ENCODE peak calls at places on chromosomes 16 and 17, in six cellular contexts. One of them, this sample, is unnamed.
A peak's percentile ranks its signal among the peaks of the same experiment; 100 is the strongest.

GRCh38 chr16:83887088-83887487 is 11.8 kb upstream of the MLYCD start:
- DNase-seq in cardiac muscle cell: no peak
- DNase-seq in lower lobe of right lung: no peak
- DNase-seq in CD8-positive, alpha-beta T cell: no peak
- DNase-seq in fibroblast of lung: peak; percentile 23
- DNase-seq in SK-N-SH: no peak
- DNase-seq in this sample: no peak

GRCh38 chr17:43713494-43714162 is 45.0 kb downstream of the SOST start:
- DNase-seq in SK-N-SH: peak; percentile 88
- DNase-seq in lower lobe of right lung: no peak
- DNase-seq in CD8-positive, alpha-beta T cell: no peak
- DNase-seq in fibroblast of lung: no peak
- DNase-seq in cardiac muscle cell: peak; percentile 48
- DNase-seq in this sample: no peak

GRCh38 chr17:46977348-46977747 is 1.7 kb downstream of the RPRML start:
- DNase-seq in SK-N-SH: peak; percentile 51
- DNase-seq in CD8-positive, alpha-beta T cell: no peak
- DNase-seq in fibroblast of lung: peak; percentile 16
- DNase-seq in cardiac muscle cell: peak; percentile 69
- DNase-seq in lower lobe of right lung: no peak
- DNase-seq in this sample: peak; percentile 96

GRCh38 chr16:24753437-24753836 is 24.0 kb downstream of the TNRC6A start:
- DNase-seq in lower lobe of right lung: no peak
- DNase-seq in cardiac muscle cell: no peak
- DNase-seq in CD8-positive, alpha-beta T cell: no peak
- DNase-seq in fibroblast of lung: no peak
- DNase-seq in SK-N-SH: no peak
- DNase-seq in this sample: no peak

GRCh38 chr17:59520276-59520675 is 45.1 kb upstream of the DHX40 start:
- DNase-seq in CD8-positive, alpha-beta T cell: no peak
- DNase-seq in fibroblast of lung: no peak
- DNase-seq in cardiac muscle cell: no peak
- DNase-seq in lower lobe of right lung: no peak
- DNase-seq in SK-N-SH: no peak
- DNase-seq in this sample: no peak

GRCh38 chr17:15944720-15945492 is at the start of gene ADORA2B:
- DNase-seq in fibroblast of lung: peak; percentile 75
- DNase-seq in lower lobe of right lung: peak; percentile 82
- DNase-seq in cardiac muscle cell: peak; percentile 84
- DNase-seq in SK-N-SH: peak; percentile 94
- DNase-seq in CD8-positive, alpha-beta T cell: peak; percentile 29
- DNase-seq in this sample: peak; percentile 80

GRCh38 chr16:68357923-68358322 is 47.1 kb downstream of the PRMT7 start:
- DNase-seq in cardiac muscle cell: no peak
- DNase-seq in lower lobe of right lung: no peak
- DNase-seq in SK-N-SH: peak; percentile 24
- DNase-seq in fibroblast of lung: no peak
- DNase-seq in CD8-positive, alpha-beta T cell: no peak
- DNase-seq in this sample: no peak

GRCh38 chr17:44334315-44335181 is 9.9 kb upstream of the SLC25A39 start:
- DNase-seq in cardiac muscle cell: no peak
- DNase-seq in lower lobe of right lung: no peak
- DNase-seq in SK-N-SH: no peak
- DNase-seq in CD8-positive, alpha-beta T cell: no peak
- DNase-seq in fibroblast of lung: no peak
- DNase-seq in this sample: no peak

GRCh38 chr16:87855852-87856715 is 13.2 kb downstream of the SLC7A5 start:
- DNase-seq in SK-N-SH: peak; percentile 75
- DNase-seq in lower lobe of right lung: peak; percentile 82
- DNase-seq in CD8-positive, alpha-beta T cell: peak; percentile 52
- DNase-seq in cardiac muscle cell: no peak
- DNase-seq in fibroblast of lung: peak; percentile 56
- DNase-seq in this sample: no peak

GRCh38 chr17:44541884-44542581 is 15.3 kb upstream of the FZD2 start:
- DNase-seq in cardiac muscle cell: no peak
- DNase-seq in lower lobe of right lung: no peak
- DNase-seq in fibroblast of lung: no peak
- DNase-seq in SK-N-SH: no peak
- DNase-seq in CD8-positive, alpha-beta T cell: no peak
- DNase-seq in this sample: peak; percentile 77

GRCh38 chr16:51440096-51440495 is 289.0 kb upstream of the SALL1 start:
- DNase-seq in CD8-positive, alpha-beta T cell: no peak
- DNase-seq in SK-N-SH: no peak
- DNase-seq in cardiac muscle cell: no peak
- DNase-seq in lower lobe of right lung: no peak
- DNase-seq in fibroblast of lung: no peak
- DNase-seq in this sample: peak; percentile 78

GRCh38 chr17:29383687-29384086 is 6.5 kb upstream of the TAOK1 start:
- DNase-seq in lower lobe of right lung: no peak
- DNase-seq in cardiac muscle cell: no peak
- DNase-seq in CD8-positive, alpha-beta T cell: no peak
- DNase-seq in fibroblast of lung: no peak
- DNase-seq in SK-N-SH: no peak
- DNase-seq in this sample: no peak

GRCh38 chr16:792221-792995 is 4.0 kb downstream of the CHTF18 start:
- DNase-seq in SK-N-SH: no peak
- DNase-seq in fibroblast of lung: no peak
- DNase-seq in lower lobe of right lung: no peak
- DNase-seq in cardiac muscle cell: no peak
- DNase-seq in CD8-positive, alpha-beta T cell: no peak
- DNase-seq in this sample: no peak

GRCh38 chr17:6186998-6187397 is 116.8 kb downstream of the WSCD1 start:
- DNase-seq in lower lobe of right lung: no peak
- DNase-seq in CD8-positive, alpha-beta T cell: no peak
- DNase-seq in cardiac muscle cell: no peak
- DNase-seq in SK-N-SH: no peak
- DNase-seq in fibroblast of lung: no peak
- DNase-seq in this sample: no peak

GRCh38 chr17:76558210-76559095 is 18.6 kb downstream of the PRCD start:
- DNase-seq in fibroblast of lung: peak; percentile 55
- DNase-seq in SK-N-SH: peak; percentile 69
- DNase-seq in lower lobe of right lung: no peak
- DNase-seq in CD8-positive, alpha-beta T cell: no peak
- DNase-seq in cardiac muscle cell: no peak
- DNase-seq in this sample: no peak

GRCh38 chr16:1745900-1746692 is 25.2 kb downstream of the NME3 start:
- DNase-seq in fibroblast of lung: peak; percentile 50
- DNase-seq in SK-N-SH: no peak
- DNase-seq in cardiac muscle cell: no peak
- DNase-seq in lower lobe of right lung: no peak
- DNase-seq in CD8-positive, alpha-beta T cell: no peak
- DNase-seq in this sample: no peak

GRCh38 chr17:42832213-42832933 is 824 bp upstream of the PSME3 start:
- DNase-seq in lower lobe of right lung: no peak
- DNase-seq in SK-N-SH: peak; percentile 47
- DNase-seq in cardiac muscle cell: no peak
- DNase-seq in fibroblast of lung: no peak
- DNase-seq in CD8-positive, alpha-beta T cell: no peak
- DNase-seq in this sample: no peak

GRCh38 chr16:875182-876040 is 74.9 kb upstream of the GNG13 start:
- DNase-seq in CD8-positive, alpha-beta T cell: no peak
- DNase-seq in fibroblast of lung: no peak
- DNase-seq in lower lobe of right lung: peak; percentile 34
- DNase-seq in SK-N-SH: no peak
- DNase-seq in cardiac muscle cell: no peak
- DNase-seq in this sample: no peak

GRCh38 chr17:81039854-81040758 is 5.2 kb downstream of the BAIAP2 start:
- DNase-seq in lower lobe of right lung: no peak
- DNase-seq in fibroblast of lung: peak; percentile 39
- DNase-seq in cardiac muscle cell: no peak
- DNase-seq in SK-N-SH: no peak
- DNase-seq in CD8-positive, alpha-beta T cell: no peak
- DNase-seq in this sample: no peak

GRCh38 chr16:2985893-2986355 is 5.7 kb upstream of the PKMYT1 start:
- DNase-seq in CD8-positive, alpha-beta T cell: no peak
- DNase-seq in SK-N-SH: no peak
- DNase-seq in fibroblast of lung: no peak
- DNase-seq in cardiac muscle cell: no peak
- DNase-seq in lower lobe of right lung: no peak
- DNase-seq in this sample: no peak

GRCh38 chr17:59761385-59762021 is 54.0 kb downstream of the VMP1 start:
- DNase-seq in fibroblast of lung: peak; percentile 76
- DNase-seq in lower lobe of right lung: no peak
- DNase-seq in SK-N-SH: no peak
- DNase-seq in cardiac muscle cell: peak; percentile 56
- DNase-seq in CD8-positive, alpha-beta T cell: no peak
- DNase-seq in this sample: no peak

GRCh38 chr16:15461376-15461775 is 27.0 kb downstream of the BMERB1 start:
- DNase-seq in lower lobe of right lung: no peak
- DNase-seq in fibroblast of lung: no peak
- DNase-seq in CD8-positive, alpha-beta T cell: no peak
- DNase-seq in cardiac muscle cell: no peak
- DNase-seq in SK-N-SH: no peak
- DNase-seq in this sample: no peak

GRCh38 chr17:81090361-81091133 is 55.6 kb downstream of the BAIAP2 start:
- DNase-seq in fibroblast of lung: peak; percentile 84
- DNase-seq in SK-N-SH: peak; percentile 83
- DNase-seq in CD8-positive, alpha-beta T cell: peak; percentile 20
- DNase-seq in cardiac muscle cell: no peak
- DNase-seq in lower lobe of right lung: peak; percentile 92
- DNase-seq in this sample: peak; percentile 56

GRCh38 chr17:386145-386876 is 33.7 kb upstream of the RPH3AL start:
- DNase-seq in SK-N-SH: peak; percentile 97
- DNase-seq in fibroblast of lung: no peak
- DNase-seq in cardiac muscle cell: peak; percentile 86
- DNase-seq in CD8-positive, alpha-beta T cell: peak; percentile 76
- DNase-seq in lower lobe of right lung: peak; percentile 87
- DNase-seq in this sample: peak; percentile 85

GRCh38 chr17:82200743-82201497 is 11.7 kb downstream of the CCDC57 start:
- DNase-seq in SK-N-SH: peak; percentile 25
- DNase-seq in CD8-positive, alpha-beta T cell: peak; percentile 68
- DNase-seq in cardiac muscle cell: no peak
- DNase-seq in lower lobe of right lung: no peak
- DNase-seq in fibroblast of lung: no peak
- DNase-seq in this sample: no peak

GRCh38 chr17:29566473-29567361 is at the start of gene ABHD15:
- DNase-seq in CD8-positive, alpha-beta T cell: peak; percentile 56
- DNase-seq in lower lobe of right lung: peak; percentile 87
- DNase-seq in fibroblast of lung: peak; percentile 79
- DNase-seq in SK-N-SH: peak; percentile 83
- DNase-seq in cardiac muscle cell: peak; percentile 87
- DNase-seq in this sample: peak; percentile 64

GRCh38 chr16:17302213-17302612 is 168.5 kb downstream of the XYLT1 start:
- DNase-seq in SK-N-SH: no peak
- DNase-seq in cardiac muscle cell: no peak
- DNase-seq in CD8-positive, alpha-beta T cell: peak; percentile 15
- DNase-seq in lower lobe of right lung: no peak
- DNase-seq in fibroblast of lung: no peak
- DNase-seq in this sample: no peak

GRCh38 chr17:44587339-44587738 is 30.1 kb downstream of the FZD2 start:
- DNase-seq in SK-N-SH: peak; percentile 33
- DNase-seq in fibroblast of lung: peak; percentile 76
- DNase-seq in lower lobe of right lung: peak; percentile 57
- DNase-seq in CD8-positive, alpha-beta T cell: no peak
- DNase-seq in cardiac muscle cell: peak; percentile 85
- DNase-seq in this sample: no peak

GRCh38 chr17:29836643-29837042 is 93.4 kb downstream of the SSH2 start:
- DNase-seq in fibroblast of lung: peak; percentile 39
- DNase-seq in SK-N-SH: no peak
- DNase-seq in lower lobe of right lung: no peak
- DNase-seq in CD8-positive, alpha-beta T cell: no peak
- DNase-seq in cardiac muscle cell: no peak
- DNase-seq in this sample: no peak

GRCh38 chr16:71937868-71938510 is 42.7 kb downstream of the IST1 start:
- DNase-seq in fibroblast of lung: no peak
- DNase-seq in CD8-positive, alpha-beta T cell: no peak
- DNase-seq in lower lobe of right lung: no peak
- DNase-seq in SK-N-SH: no peak
- DNase-seq in cardiac muscle cell: no peak
- DNase-seq in this sample: no peak

GRCh38 chr16:27362570-27363245 is 39.3 kb upstream of the IL21R start:
- DNase-seq in SK-N-SH: no peak
- DNase-seq in cardiac muscle cell: no peak
- DNase-seq in fibroblast of lung: no peak
- DNase-seq in CD8-positive, alpha-beta T cell: no peak
- DNase-seq in lower lobe of right lung: no peak
- DNase-seq in this sample: no peak

DNA sequence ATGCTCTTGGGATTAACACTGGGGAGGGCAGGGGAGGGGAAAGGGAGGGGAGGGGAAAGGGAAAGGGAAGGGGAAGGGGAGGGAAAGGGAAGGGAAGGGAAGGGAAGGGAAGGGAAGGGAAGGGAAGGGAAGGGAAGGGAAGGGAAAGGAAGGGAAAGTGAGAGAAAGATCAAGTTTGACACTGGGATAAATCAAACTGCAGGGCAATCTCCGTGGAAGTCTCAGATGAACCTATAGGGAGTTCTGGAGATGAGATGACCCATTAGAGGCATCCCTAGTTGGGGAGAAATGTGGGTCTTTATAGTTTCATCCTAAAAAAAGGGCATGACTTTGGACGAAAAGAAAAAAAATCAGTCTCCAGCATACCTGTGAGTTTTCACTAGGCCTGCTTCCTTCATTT is 2.2 kb downstream of the KRTAP4-12 start:
- DNase-seq in cardiac muscle cell: no peak
- DNase-seq in SK-N-SH: no peak
- DNase-seq in lower lobe of right lung: no peak
- DNase-seq in CD8-positive, alpha-beta T cell: no peak
- DNase-seq in fibroblast of lung: no peak
- DNase-seq in this sample: no peak
- H3K9me3 ChIP-seq in cardiac muscle cell: no peaks in the 10 kb centered on the region
- H3K9me3 ChIP-seq in SK-N-SH: no peaks in the 10 kb centered on the region
- H3K9me3 ChIP-seq in lower lobe of right lung: no peaks in the 10 kb centered on the region
- H3K9me3 ChIP-seq in CD8-positive, alpha-beta T cell: no peaks in the 10 kb centered on the region
- H3K9me3 ChIP-seq in fibroblast of lung: no peaks in the 10 kb centered on the region
- H3K9me3 ChIP-seq in this sample: peaks cover 5% of the 10 kb centered on the region

GRCh38 chr17:35433075-35433894 is 985 bp upstream of the SLFN12 start:
- DNase-seq in SK-N-SH: no peak
- DNase-seq in fibroblast of lung: peak; percentile 99
- DNase-seq in cardiac muscle cell: peak; percentile 65
- DNase-seq in CD8-positive, alpha-beta T cell: peak; percentile 71
- DNase-seq in lower lobe of right lung: peak; percentile 73
- DNase-seq in this sample: no peak
- TF ChIP-seq CTCF in SK-N-SH: peak; percentile 39
- TF ChIP-seq CTCF in fibroblast of lung: peak; percentile 42
- TF ChIP-seq CTCF in cardiac muscle cell: peak; percentile 34
- TF ChIP-seq CTCF in CD8-positive, alpha-beta T cell: no peak
- TF ChIP-seq CTCF in lower lobe of right lung: no peak
- TF ChIP-seq CTCF in this sample: no peak

DNA sequence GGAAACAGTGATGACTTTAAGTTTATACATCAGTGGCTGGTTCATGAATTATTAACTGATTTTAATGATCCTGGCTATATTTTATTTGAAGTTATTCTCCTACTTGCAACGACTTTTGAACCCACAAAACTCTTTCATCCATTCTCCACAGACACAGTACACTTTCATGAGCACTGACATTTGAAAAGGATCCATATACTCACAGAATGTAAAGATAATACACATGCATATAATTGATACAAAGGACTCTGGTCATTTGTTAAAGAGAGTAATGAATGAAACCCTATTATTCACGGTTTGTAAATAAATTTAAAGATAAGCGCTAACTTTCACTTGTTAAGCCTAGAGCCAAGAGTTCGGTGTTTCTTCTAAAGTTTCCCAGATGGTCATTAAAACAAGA is 3.3 kb downstream of the TOX3 start:
- DNase-seq in CD8-positive, alpha-beta T cell: no peak
- DNase-seq in lower lobe of right lung: no peak
- DNase-seq in fibroblast of lung: no peak
- DNase-seq in cardiac muscle cell: no peak
- DNase-seq in SK-N-SH: no peak
- DNase-seq in this sample: no peak
- H3K27ac ChIP-seq in CD8-positive, alpha-beta T cell: no peak overlapping the region
- H3K27ac ChIP-seq in lower lobe of right lung: no peak overlapping the region
- H3K27ac ChIP-seq in fibroblast of lung: no peak overlapping the region
- H3K27ac ChIP-seq in cardiac muscle cell: no peak overlapping the region
- H3K27ac ChIP-seq in SK-N-SH: no peak overlapping the region
- H3K27ac ChIP-seq in this sample: no peak overlapping the region

GRCh38 chr16:61128545-61129323 is 907.5 kb downstream of the CDH8 start:
- DNase-seq in SK-N-SH: peak; percentile 3
- DNase-seq in lower lobe of right lung: no peak
- DNase-seq in CD8-positive, alpha-beta T cell: no peak
- DNase-seq in cardiac muscle cell: no peak
- DNase-seq in fibroblast of lung: no peak
- DNase-seq in this sample: no peak
- H3K9me3 ChIP-seq in SK-N-SH: no peaks in the 10 kb centered on the region
- H3K9me3 ChIP-seq in lower lobe of right lung: no peaks in the 10 kb centered on the region
- H3K9me3 ChIP-seq in CD8-positive, alpha-beta T cell: no peaks in the 10 kb centered on the region
- H3K9me3 ChIP-seq in cardiac muscle cell: no peaks in the 10 kb centered on the region
- H3K9me3 ChIP-seq in fibroblast of lung: no peaks in the 10 kb centered on the region
- H3K9me3 ChIP-seq in this sample: no peaks in the 10 kb centered on the region

This sample was measured in WERI-Rb-1.